ENCODE peak calls at places on chromosomes 16 and 17, in six cellular contexts. One of them, this sample, is unnamed.

GRCh38 chr17:5499790-5500189 is 13.4 kb downstream of the MIS12 start:
- DNase-seq in AG09319: no peak
- DNase-seq in stimulated activated CD8-positive, alpha-beta memory T cell treated with anti-CD3 and anti-CD28 coated beads, Interleukin-7, amount 100 ng/mL, for 1 hour: no peak
- DNase-seq in H9: peak; percentile 66
- DNase-seq in GM06990: peak; percentile 11
- DNase-seq in GM12865: no peak
- DNase-seq in this sample: no peak

GRCh38 chr16:50371936-50372595 is 3.3 kb upstream of the BRD7 start:
- DNase-seq in stimulated activated CD8-positive, alpha-beta memory T cell treated with anti-CD3 and anti-CD28 coated beads, Interleukin-7, amount 100 ng/mL, for 1 hour: no peak
- DNase-seq in H9: no peak
- DNase-seq in GM12865: peak; percentile 18
- DNase-seq in GM06990: no peak
- DNase-seq in AG09319: no peak
- DNase-seq in this sample: no peak

GRCh38 chr17:79490530-79490929 is 120.3 kb downstream of the RBFOX3 start:
- DNase-seq in H9: no peak
- DNase-seq in GM12865: no peak
- DNase-seq in AG09319: no peak
- DNase-seq in GM06990: no peak
- DNase-seq in stimulated activated CD8-positive, alpha-beta memory T cell treated with anti-CD3 and anti-CD28 coated beads, Interleukin-7, amount 100 ng/mL, for 1 hour: no peak
- DNase-seq in this sample: no peak

GRCh38 chr17:68302066-68302564 is 10.8 kb downstream of the ARSG start:
- DNase-seq in H9: no peak
- DNase-seq in AG09319: no peak
- DNase-seq in GM06990: no peak
- DNase-seq in stimulated activated CD8-positive, alpha-beta memory T cell treated with anti-CD3 and anti-CD28 coated beads, Interleukin-7, amount 100 ng/mL, for 1 hour: no peak
- DNase-seq in GM12865: no peak
- DNase-seq in this sample: no peak

GRCh38 chr17:29572691-29573557 is 4.4 kb downstream of the TP53I13 start:
- DNase-seq in stimulated activated CD8-positive, alpha-beta memory T cell treated with anti-CD3 and anti-CD28 coated beads, Interleukin-7, amount 100 ng/mL, for 1 hour: no peak
- DNase-seq in GM12865: peak; percentile 82
- DNase-seq in GM06990: no peak
- DNase-seq in H9: peak; percentile 68
- DNase-seq in AG09319: no peak
- DNase-seq in this sample: no peak

GRCh38 chr17:73369126-73369525 is 57.3 kb upstream of the CDC42EP4 start:
- DNase-seq in H9: no peak
- DNase-seq in stimulated activated CD8-positive, alpha-beta memory T cell treated with anti-CD3 and anti-CD28 coated beads, Interleukin-7, amount 100 ng/mL, for 1 hour: no peak
- DNase-seq in AG09319: no peak
- DNase-seq in GM06990: no peak
- DNase-seq in GM12865: no peak
- DNase-seq in this sample: no peak

GRCh38 chr17:49694847-49695697 is 12.7 kb downstream of the SLC35B1 start:
- DNase-seq in AG09319: no peak
- DNase-seq in H9: peak; percentile 62
- DNase-seq in GM06990: peak; percentile 38
- DNase-seq in stimulated activated CD8-positive, alpha-beta memory T cell treated with anti-CD3 and anti-CD28 coated beads, Interleukin-7, amount 100 ng/mL, for 1 hour: peak; percentile 59
- DNase-seq in GM12865: peak; percentile 70
- DNase-seq in this sample: peak; percentile 27

GRCh38 chr16:55728797-55729196 is 73.0 kb downstream of the SLC6A2 start:
- DNase-seq in H9: no peak
- DNase-seq in GM12865: no peak
- DNase-seq in GM06990: no peak
- DNase-seq in stimulated activated CD8-positive, alpha-beta memory T cell treated with anti-CD3 and anti-CD28 coated beads, Interleukin-7, amount 100 ng/mL, for 1 hour: no peak
- DNase-seq in AG09319: no peak
- DNase-seq in this sample: no peak

GRCh38 chr16:58111331-58111627 is 17.9 kb downstream of the CFAP20 start:
- DNase-seq in GM06990: no peak
- DNase-seq in AG09319: no peak
- DNase-seq in GM12865: no peak
- DNase-seq in stimulated activated CD8-positive, alpha-beta memory T cell treated with anti-CD3 and anti-CD28 coated beads, Interleukin-7, amount 100 ng/mL, for 1 hour: no peak
- DNase-seq in H9: no peak
- DNase-seq in this sample: no peak

GRCh38 chr17:64781810-64782555 is 119.9 kb upstream of the SMURF2 start:
- DNase-seq in AG09319: no peak
- DNase-seq in GM12865: no peak
- DNase-seq in H9: no peak
- DNase-seq in GM06990: no peak
- DNase-seq in stimulated activated CD8-positive, alpha-beta memory T cell treated with anti-CD3 and anti-CD28 coated beads, Interleukin-7, amount 100 ng/mL, for 1 hour: no peak
- DNase-seq in this sample: no peak

GRCh38 chr17:4942760-4943508 is 2.9 kb downstream of the RNF167 start:
- DNase-seq in H9: no peak
- DNase-seq in GM12865: no peak
- DNase-seq in stimulated activated CD8-positive, alpha-beta memory T cell treated with anti-CD3 and anti-CD28 coated beads, Interleukin-7, amount 100 ng/mL, for 1 hour: no peak
- DNase-seq in GM06990: no peak
- DNase-seq in AG09319: no peak
- DNase-seq in this sample: no peak

GRCh38 chr17:7445011-7445927 is at the start of gene CHRNB1:
- DNase-seq in AG09319: no peak
- DNase-seq in stimulated activated CD8-positive, alpha-beta memory T cell treated with anti-CD3 and anti-CD28 coated beads, Interleukin-7, amount 100 ng/mL, for 1 hour: peak; percentile 15
- DNase-seq in GM06990: no peak
- DNase-seq in GM12865: peak; percentile 35
- DNase-seq in H9: peak; percentile 99
- DNase-seq in this sample: no peak

GRCh38 chr17:43383826-43384475 is 14.8 kb upstream of the ARL4D start:
- DNase-seq in AG09319: no peak
- DNase-seq in GM06990: no peak
- DNase-seq in stimulated activated CD8-positive, alpha-beta memory T cell treated with anti-CD3 and anti-CD28 coated beads, Interleukin-7, amount 100 ng/mL, for 1 hour: no peak
- DNase-seq in H9: no peak
- DNase-seq in GM12865: no peak
- DNase-seq in this sample: no peak

GRCh38 chr17:41516828-41517283 is 1.8 kb downstream of the KRT15 start:
- DNase-seq in GM06990: no peak
- DNase-seq in stimulated activated CD8-positive, alpha-beta memory T cell treated with anti-CD3 and anti-CD28 coated beads, Interleukin-7, amount 100 ng/mL, for 1 hour: no peak
- DNase-seq in AG09319: no peak
- DNase-seq in GM12865: no peak
- DNase-seq in H9: no peak
- DNase-seq in this sample: no peak

GRCh38 chr16:56755038-56755437 is 25.1 kb downstream of the NUP93 start:
- DNase-seq in AG09319: no peak
- DNase-seq in GM12865: no peak
- DNase-seq in GM06990: no peak
- DNase-seq in H9: no peak
- DNase-seq in stimulated activated CD8-positive, alpha-beta memory T cell treated with anti-CD3 and anti-CD28 coated beads, Interleukin-7, amount 100 ng/mL, for 1 hour: no peak
- DNase-seq in this sample: no peak

GRCh38 chr16:19179890-19180490 is 11.9 kb downstream of the SYT17 start:
- DNase-seq in AG09319: no peak
- DNase-seq in GM12865: peak; percentile 78
- DNase-seq in GM06990: peak; percentile 36
- DNase-seq in stimulated activated CD8-positive, alpha-beta memory T cell treated with anti-CD3 and anti-CD28 coated beads, Interleukin-7, amount 100 ng/mL, for 1 hour: no peak
- DNase-seq in H9: peak; percentile 49
- DNase-seq in this sample: no peak

GRCh38 chr16:46753015-46753414 is 4.9 kb upstream of the MYLK3 start:
- DNase-seq in H9: no peak
- DNase-seq in GM12865: no peak
- DNase-seq in GM06990: no peak
- DNase-seq in AG09319: no peak
- DNase-seq in stimulated activated CD8-positive, alpha-beta memory T cell treated with anti-CD3 and anti-CD28 coated beads, Interleukin-7, amount 100 ng/mL, for 1 hour: no peak
- DNase-seq in this sample: no peak

GRCh38 chr16:80387308-80387921 is 153.4 kb upstream of the DYNLRB2 start:
- DNase-seq in GM06990: no peak
- DNase-seq in GM12865: no peak
- DNase-seq in stimulated activated CD8-positive, alpha-beta memory T cell treated with anti-CD3 and anti-CD28 coated beads, Interleukin-7, amount 100 ng/mL, for 1 hour: no peak
- DNase-seq in AG09319: no peak
- DNase-seq in H9: no peak
- DNase-seq in this sample: no peak

GRCh38 chr17:3794890-3795757 is 5.9 kb downstream of the ITGAE start:
- DNase-seq in H9: no peak
- DNase-seq in GM12865: peak; percentile 59
- DNase-seq in stimulated activated CD8-positive, alpha-beta memory T cell treated with anti-CD3 and anti-CD28 coated beads, Interleukin-7, amount 100 ng/mL, for 1 hour: peak; percentile 27
- DNase-seq in GM06990: peak; percentile 45
- DNase-seq in AG09319: no peak
- DNase-seq in this sample: peak; percentile 14